ENCODE peak calls at places on chromosomes 6 and 20, in five cellular contexts. S is pancreas, K is fibroblast of lung, Q is upper lobe of left lung, B is heart left ventricle. Z is an unnamed sample.

GRCh38 chr6:113120577-113121285 is 736.4 kb upstream of the MARCKS start:
- DNase-seq in K (peak; percentile 96), B (no peak), Q (no peak), S (no peak), Z (no peak)

GRCh38 chr6:136737343-136738177 is 54.7 kb downstream of the MAP3K5 start:
- DNase-seq in B (no peak), K (peak; percentile 87), S (peak; percentile 15), Q (no peak), Z (no peak)

GRCh38 chr6:169073311-169073710 is 180.3 kb downstream of the THBS2 start:
- DNase-seq in Q (no peak), K (peak; percentile 60), B (no peak), S (no peak), Z (no peak)

GRCh38 chr6:89290401-89291155 is 24.5 kb downstream of the GABRR2 start:
- DNase-seq in B (no peak), Q (peak; percentile 45), K (no peak), S (no peak), Z (no peak)

GRCh38 chr6:136249336-136249735 is 775 bp downstream of the MTFR2 start:
- DNase-seq in K (no peak), Q (no peak), S (no peak), B (no peak), Z (no peak)

GRCh38 chr6:13413906-13414555 is 73.4 kb downstream of the GFOD1 start:
- DNase-seq in S (no peak), K (peak; percentile 51), B (peak; percentile 57), Q (no peak), Z (peak; percentile 33)

GRCh38 chr20:32411955-32412706 is 54.0 kb downstream of the ASXL1 start:
- DNase-seq in Q (no peak), K (no peak), S (no peak), B (no peak), Z (no peak)

GRCh38 chr6:107823047-107823557 is 1.0 kb downstream of the SCML4 start:
- DNase-seq in S (no peak), K (no peak), B (no peak), Q (no peak), Z (peak; percentile 50)

GRCh38 chr20:48880936-48881657 is 40.4 kb upstream of the ARFGEF2 start:
- DNase-seq in B (no peak), Q (no peak), S (no peak), K (no peak), Z (no peak)

GRCh38 chr20:10806539-10806938 is 132.7 kb upstream of the JAG1 start:
- DNase-seq in S (no peak), B (no peak), K (no peak), Q (no peak), Z (no peak)

GRCh38 chr6:119627908-119628669 is 278.5 kb upstream of the MAN1A1 start:
- DNase-seq in K (peak; percentile 43), S (peak; percentile 16), B (no peak), Q (no peak), Z (no peak)

GRCh38 chr20:8385247-8385646 is 253.2 kb downstream of the PLCB1 start:
- DNase-seq in B (no peak), S (peak; percentile 57), Q (no peak), K (peak; percentile 62), Z (no peak)

GRCh38 chr6:11780097-11780428 is 1.5 kb upstream of the ADTRP start:
- DNase-seq in B (no peak), K (no peak), Q (no peak), S (no peak), Z (no peak)

GRCh38 chr6:44219053-44219814 is 2.5 kb downstream of the MYMX start:
- DNase-seq in S (peak; percentile 87), B (peak; percentile 90), Q (peak; percentile 94), K (peak; percentile 63), Z (no peak)

GRCh38 chr6:39821014-39821738 is 29.0 kb downstream of the DAAM2 start:
- DNase-seq in K (no peak), B (no peak), Q (no peak), S (no peak), Z (no peak)
- TF ChIP-seq CTCF in K (no peak), B (no peak), Q (no peak), S (no peak), Z (no peak)

GRCh38 chr6:99522531-99522930 is 7.3 kb upstream of the USP45 start:
- DNase-seq in Q (no peak), K (peak; percentile 59), S (no peak), B (no peak), Z (no peak)
- H3K27ac ChIP-seq in Q (no peak overlapping the region), K (no peak overlapping the region), S (no peak overlapping the region), B (no peak overlapping the region), Z (no peak overlapping the region)

GRCh38 chr6:37137881-37138568 is 31.9 kb upstream of the PIM1 start:
- DNase-seq in S (no peak), B (no peak), Q (no peak), K (peak; percentile 68), Z (no peak)
- TF ChIP-seq CTCF in S (no peak), B (no peak), Q (no peak), K (no peak), Z (no peak)

DNA sequence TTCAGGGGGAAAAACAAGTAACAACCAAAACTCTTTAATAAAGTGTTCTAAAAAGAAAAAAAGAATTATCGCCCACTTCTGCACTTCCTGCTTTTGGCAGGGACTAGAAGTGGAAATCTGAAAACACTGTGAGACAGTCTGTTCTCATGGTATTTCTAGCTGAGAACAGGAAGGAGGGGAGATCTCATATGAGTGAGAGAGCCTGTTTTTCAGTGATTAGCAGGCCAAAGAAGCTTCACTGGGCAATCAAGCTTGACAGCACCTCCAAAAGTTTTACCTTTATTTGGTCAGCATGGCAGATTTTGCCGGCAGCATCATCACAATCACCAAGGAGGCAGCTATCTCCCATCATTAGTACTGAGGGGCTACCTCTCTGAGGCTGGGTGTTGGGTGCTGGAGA is 79.5 kb upstream of the ATXN1 start:
- DNase-seq in K (no peak), B (no peak), Q (no peak), S (no peak), Z (no peak)
- H3K27ac ChIP-seq in K (no peak overlapping the region), B (no peak overlapping the region), Q (no peak overlapping the region), S (no peak overlapping the region), Z (no peak overlapping the region)

GRCh38 chr6:35497571-35498406 is 910 bp upstream of the TEAD3 start:
- DNase-seq in B (peak; percentile 84), S (peak; percentile 44), Q (peak; percentile 91), K (peak; percentile 92), Z (peak; percentile 33)
- TF ChIP-seq CTCF in B (no peak), S (no peak), Q (no peak), K (no peak), Z (no peak)

GRCh38 chr6:134217110-134217509 is 100.8 kb downstream of the SGK1 start:
- DNase-seq in Q (no peak), K (no peak), S (no peak), B (no peak), Z (no peak)

GRCh38 chr6:134221250-134221649 is 96.7 kb downstream of the SGK1 start:
- DNase-seq in B (no peak), K (no peak), S (no peak), Q (no peak), Z (no peak)

GRCh38 chr6:134217516-134218140 is 100.3 kb downstream of the SGK1 start:
- DNase-seq in K (no peak), Q (no peak), B (no peak), S (no peak), Z (no peak)

GRCh38 chr6:134211297-134211696 is 106.6 kb downstream of the SGK1 start:
- DNase-seq in B (no peak), Q (no peak), K (no peak), S (no peak), Z (no peak)

DNA sequence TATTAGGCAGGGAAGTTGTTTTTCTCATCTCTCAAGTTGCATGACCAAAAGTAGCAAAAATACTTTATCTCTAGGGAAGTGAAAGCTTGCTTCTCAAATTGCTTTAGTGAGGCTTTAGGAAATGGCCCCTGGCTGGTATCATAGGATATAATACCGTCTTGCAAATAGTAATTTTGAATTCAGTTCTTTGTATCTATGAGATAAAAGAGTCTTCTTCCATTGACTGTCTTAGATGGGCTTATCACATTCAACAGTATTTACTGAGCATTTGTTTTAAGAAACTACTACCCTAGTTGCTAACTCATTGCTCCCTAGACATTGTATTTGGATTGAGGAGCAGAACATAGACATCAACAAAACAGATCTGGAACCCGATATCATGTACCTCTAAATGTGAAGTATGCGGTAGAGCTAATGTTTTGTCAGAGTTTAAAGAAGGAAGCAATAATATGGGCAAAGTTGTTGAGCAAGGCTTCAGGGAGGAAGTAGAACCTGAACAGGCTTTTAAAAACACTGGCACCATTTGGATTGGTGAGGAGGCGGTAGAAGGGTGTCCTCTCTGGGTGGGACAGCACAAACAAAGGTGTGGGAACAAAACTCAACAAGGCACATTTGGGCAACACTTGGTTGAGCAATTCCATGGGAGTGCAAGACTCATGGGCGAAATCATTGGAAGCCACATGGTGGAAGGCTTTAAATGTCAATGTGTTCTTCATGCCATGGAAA is 101.4 kb downstream of the SGK1 start:
- DNase-seq in K (no peak), B (no peak), S (no peak), Q (no peak), Z (no peak)
- H3K27ac ChIP-seq in K (no peak overlapping the region), B (peak overlapping the region; percentile 8), S (no peak overlapping the region), Q (peak overlapping the region; percentile 67), Z (no peak overlapping the region)

DNA sequence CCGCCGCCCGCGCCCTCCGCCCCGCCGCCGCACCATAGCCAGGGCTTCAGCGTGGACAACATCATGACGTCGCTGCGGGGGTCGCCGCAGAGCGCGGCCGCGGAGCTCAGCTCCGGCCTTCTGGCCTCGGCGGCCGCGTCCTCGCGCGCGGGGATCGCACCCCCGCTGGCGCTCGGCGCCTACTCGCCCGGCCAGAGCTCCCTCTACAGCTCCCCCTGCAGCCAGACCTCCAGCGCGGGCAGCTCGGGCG is 1.5 kb downstream of the FOXC1 start:
- DNase-seq in K (peak; percentile 31), Q (no peak), S (no peak), B (peak; percentile 46), Z (no peak)
- TF ChIP-seq CTCF in K (peak; percentile 8), Q (no peak), S (no peak), B (peak; percentile 13), Z (no peak)

GRCh38 chr20:4043801-4044200 is 28.4 kb upstream of the RNF24 start:
- DNase-seq in Q (no peak), S (no peak), K (no peak), B (no peak), Z (no peak)

GRCh38 chr20:4040283-4041179 is 25.2 kb upstream of the RNF24 start:
- DNase-seq in Q (no peak), S (peak; percentile 26), K (peak; percentile 70), B (no peak), Z (no peak)

GRCh38 chr20:4045082-4045481 is 29.7 kb upstream of the RNF24 start:
- DNase-seq in Q (no peak), K (no peak), B (no peak), S (no peak), Z (no peak)

GRCh38 chr20:4043329-4043728 is 28.0 kb upstream of the RNF24 start:
- DNase-seq in K (no peak), Q (no peak), S (no peak), B (no peak), Z (no peak)

GRCh38 chr20:4041748-4042411 is 26.5 kb upstream of the RNF24 start:
- DNase-seq in K (peak; percentile 89), S (peak; percentile 98), B (no peak), Q (peak; percentile 53), Z (no peak)
- H3K27ac ChIP-seq in K (no peak overlapping the region), S (peak overlapping the region; percentile 72), B (no peak overlapping the region), Q (peak overlapping the region; percentile 62), Z (no peak overlapping the region)

GRCh38 chr6:79004239-79004638 is 73.8 kb downstream of the PHIP start:
- DNase-seq in K (no peak), B (no peak), Q (no peak), S (no peak), Z (no peak)
- TF ChIP-seq CTCF in K (no peak), B (no peak), Q (no peak), S (no peak), Z (no peak)

Z was measured in CD4-positive, alpha-beta T cell.